ENCODE peak calls at places on chromosomes 6 and 20, in seven cellular contexts. M is substantia nigra, S is C1 segment of cervical spinal cord, F is BJ, Y is neural progenitor cell, V is uterus, H is GM13977. P is an unnamed sample.

GRCh38 chr6:4763921-4764320 is 12.3 kb upstream of the CDYL start:
- DNase-seq in H (no peak), F (no peak), S (no peak), V (no peak), M (no peak), Y (no peak), P (no peak)

GRCh38 chr6:33716379-33716778 is 4.9 kb upstream of the UQCC2 start:
- DNase-seq in H (no peak), V (no peak), M (no peak), S (no peak), F (no peak), Y (no peak), P (no peak)

GRCh38 chr6:35262596-35262995 is 3.1 kb downstream of the ZNF76 start:
- DNase-seq in Y (no peak), H (no peak), F (no peak), V (no peak), S (no peak), M (no peak), P (no peak)

GRCh38 chr6:150250826-150251225 is 108.0 kb downstream of the PPP1R14C start:
- DNase-seq in F (peak; percentile 42), M (no peak), Y (no peak), V (no peak), S (no peak), H (no peak), P (peak; percentile 23)

GRCh38 chr6:93300661-93301060 is 118.7 kb downstream of the EPHA7 start:
- DNase-seq in S (no peak), F (no peak), Y (no peak), H (no peak), V (no peak), M (no peak), P (no peak)

GRCh38 chr6:11241793-11242201 is 9.3 kb upstream of the NEDD9 start:
- DNase-seq in F (no peak), H (no peak), V (peak; percentile 63), Y (peak; percentile 90), M (no peak), S (peak; percentile 41), P (no peak)

GRCh38 chr6:100458841-100459154 is 5.9 kb downstream of the SIM1 start:
- DNase-seq in V (no peak), F (no peak), H (no peak), S (no peak), M (no peak), Y (no peak), P (no peak)

GRCh38 chr6:169724554-169725269 is 412 bp upstream of the PHF10 start:
- DNase-seq in F (no peak), Y (no peak), M (no peak), H (peak; percentile 79), S (peak; percentile 75), V (peak; percentile 37), P (no peak)

GRCh38 chr20:63125581-63125892 is 90.4 kb downstream of the YTHDF1 start:
- DNase-seq in V (no peak), F (no peak), H (no peak), S (no peak), M (no peak), Y (no peak), P (no peak)

GRCh38 chr6:73285674-73286283 is 22.8 kb upstream of the KHDC1 start:
- DNase-seq in F (no peak), H (no peak), V (no peak), M (no peak), S (no peak), Y (peak; percentile 59), P (no peak)

GRCh38 chr20:62632575-62632974 is 9.7 kb upstream of the SLCO4A1 start:
- DNase-seq in V (no peak), H (no peak), S (no peak), Y (no peak), F (no peak), M (no peak), P (no peak)

GRCh38 chr6:76631641-76632040 is 559.2 kb upstream of the IMPG1 start:
- DNase-seq in Y (no peak), S (no peak), V (no peak), H (no peak), M (no peak), F (no peak), P (no peak)

GRCh38 chr20:56368351-56369134 is 9.8 kb downstream of the FAM210B start:
- DNase-seq in F (no peak), M (no peak), H (no peak), S (peak; percentile 4), V (no peak), Y (no peak), P (no peak)

GRCh38 chr6:23349521-23350147 is 776.4 kb upstream of the NRSN1 start:
- DNase-seq in M (no peak), S (no peak), V (no peak), H (no peak), Y (no peak), F (peak; percentile 66), P (peak; percentile 35)

GRCh38 chr6:30156262-30156599 is 4.8 kb downstream of the TRIM10 start:
- DNase-seq in F (no peak), Y (no peak), S (no peak), V (peak; percentile 29), M (no peak), H (no peak), P (no peak)

GRCh38 chr6:1222426-1223311 is 89.2 kb upstream of the FOXQ1 start:
- DNase-seq in V (no peak), H (no peak), S (peak; percentile 6), M (no peak), F (no peak), Y (no peak), P (no peak)

GRCh38 chr6:163548624-163549023 is 134.1 kb downstream of the QKI start:
- DNase-seq in F (no peak), Y (no peak), S (no peak), H (no peak), M (no peak), V (no peak), P (no peak)

GRCh38 chr6:29796026-29796425 is 31.6 kb upstream of the HLA-G start:
- DNase-seq in M (no peak), F (no peak), S (no peak), V (no peak), H (no peak), Y (no peak), P (no peak)

GRCh38 chr6:2632943-2633584 is 117.7 kb downstream of the MYLK4 start:
- DNase-seq in M (no peak), Y (no peak), F (no peak), V (no peak), S (no peak), H (no peak), P (no peak)

GRCh38 chr6:45420909-45421699 is 43.4 kb upstream of the SUPT3H start:
- DNase-seq in Y (no peak), V (no peak), S (no peak), F (no peak), M (no peak), H (no peak), P (no peak)

GRCh38 chr20:9482180-9482579 is 32.2 kb upstream of the LAMP5 start:
- DNase-seq in S (no peak), H (no peak), V (no peak), Y (no peak), F (no peak), M (no peak), P (no peak)

GRCh38 chr6:3208096-3208774 is 19.2 kb downstream of the TUBB2B start:
- DNase-seq in Y (no peak), S (peak; percentile 59), M (no peak), F (peak; percentile 94), H (no peak), V (no peak), P (no peak)

GRCh38 chr20:62142252-62143117 is 709 bp downstream of the PSMA7 start:
- DNase-seq in M (no peak), F (no peak), S (no peak), H (no peak), Y (peak; percentile 61), V (no peak), P (no peak)

GRCh38 chr6:21972516-21972915 is 324.3 kb downstream of the PRL start:
- DNase-seq in F (no peak), Y (no peak), S (no peak), M (no peak), H (no peak), V (no peak), P (no peak)

GRCh38 chr6:34015576-34015975 is 130.3 kb downstream of the GRM4 start:
- DNase-seq in V (no peak), F (no peak), M (no peak), H (no peak), S (no peak), Y (peak; percentile 92), P (no peak)

GRCh38 chr6:27814665-27815424 is 97.4 kb downstream of the OR2B2 start:
- DNase-seq in V (peak; percentile 85), S (peak; percentile 37), M (no peak), H (peak; percentile 75), Y (peak; percentile 88), F (peak; percentile 83), P (no peak)

GRCh38 chr6:26327450-26328264 is 37.3 kb upstream of the BTN3A2 start:
- DNase-seq in V (no peak), M (no peak), F (no peak), H (no peak), S (peak; percentile 25), Y (peak; percentile 83), P (peak; percentile 76)

GRCh38 chr6:11434565-11435326 is 102.8 kb upstream of the TMEM170B start:
- DNase-seq in H (no peak), Y (no peak), S (no peak), F (no peak), M (no peak), V (peak; percentile 60), P (no peak)

GRCh38 chr20:10090588-10091166 is 55.9 kb downstream of the ANKEF1 start:
- DNase-seq in V (peak; percentile 25), Y (peak; percentile 75), S (no peak), H (peak; percentile 20), M (no peak), F (no peak), P (peak; percentile 13)

GRCh38 chr6:36944650-36945049 is 9.9 kb upstream of the PI16 start:
- DNase-seq in Y (no peak), F (no peak), H (no peak), V (no peak), M (no peak), S (no peak), P (no peak)

GRCh38 chr6:109093732-109094131 is 914 bp downstream of the SESN1 start:
- DNase-seq in S (no peak), H (peak; percentile 20), F (no peak), Y (peak; percentile 9), M (no peak), V (no peak), P (no peak)

GRCh38 chr6:146850238-146850896 is 251.6 kb downstream of the ADGB start:
- DNase-seq in H (no peak), Y (no peak), M (no peak), S (no peak), V (no peak), F (no peak), P (no peak)

P was measured in DMS 273 treated with DMSO at 0.1 percent for 48 hours.